ENCODE peak calls at places on chromosome 11, in six cellular contexts. E, G, D, R, M and N are unnamed samples.

GRCh38 chr11:6455070-6455469 is 14.3 kb upstream of the HPX start:
- DNase-seq in G (no peak), E (no peak), M (peak; percentile 27), R (no peak), D (no peak), N (no peak)

GRCh38 chr11:122977455-122978302 is 4.0 kb downstream of the BSX start:
- DNase-seq in R (no peak), E (no peak), D (peak; percentile 31), M (no peak), G (no peak), N (no peak)

GRCh38 chr11:121437018-121437685 is 15.0 kb upstream of the SORL1 start:
- DNase-seq in D (no peak), G (peak; percentile 28), M (no peak), R (no peak), E (no peak), N (no peak)

GRCh38 chr11:111441443-111441842 is 62.4 kb upstream of the POU2AF1 start:
- DNase-seq in G (peak; percentile 86), D (no peak), R (no peak), E (no peak), M (no peak), N (peak; percentile 25)

GRCh38 chr11:128687321-128687720 is 6.6 kb upstream of the FLI1 start:
- DNase-seq in M (no peak), G (no peak), E (peak; percentile 75), R (no peak), D (no peak), N (no peak)

GRCh38 chr11:45929486-45930030 is 7.1 kb downstream of the LARGE2 start:
- DNase-seq in M (no peak), D (no peak), G (no peak), R (peak; percentile 50), E (no peak), N (no peak)

GRCh38 chr11:113907155-113907554 is 2.6 kb downstream of the HTR3B start:
- DNase-seq in E (no peak), M (no peak), G (no peak), D (no peak), R (no peak), N (no peak)

GRCh38 chr11:113241190-113242051 is 73.0 kb upstream of the TTC12 start:
- DNase-seq in M (no peak), R (no peak), D (no peak), E (no peak), G (peak; percentile 36), N (no peak)

GRCh38 chr11:73528877-73529530 is 68.9 kb downstream of the FAM168A start:
- DNase-seq in E (no peak), D (no peak), G (no peak), M (no peak), R (no peak), N (no peak)

GRCh38 chr11:65417221-65417701 is 5.3 kb upstream of the NEAT1 start:
- DNase-seq in D (no peak), E (peak; percentile 66), M (peak; percentile 36), G (peak; percentile 12), R (peak; percentile 77), N (no peak)
- H3K4me1 ChIP-seq in D (peaks cover 49% of the 10 kb centered on the region), E (peaks cover 58% of the 10 kb centered on the region), M (peaks cover 27% of the 10 kb centered on the region), G (peaks cover 39% of the 10 kb centered on the region), R (peaks cover 57% of the 10 kb centered on the region), N (peaks cover 55% of the 10 kb centered on the region)

DNA sequence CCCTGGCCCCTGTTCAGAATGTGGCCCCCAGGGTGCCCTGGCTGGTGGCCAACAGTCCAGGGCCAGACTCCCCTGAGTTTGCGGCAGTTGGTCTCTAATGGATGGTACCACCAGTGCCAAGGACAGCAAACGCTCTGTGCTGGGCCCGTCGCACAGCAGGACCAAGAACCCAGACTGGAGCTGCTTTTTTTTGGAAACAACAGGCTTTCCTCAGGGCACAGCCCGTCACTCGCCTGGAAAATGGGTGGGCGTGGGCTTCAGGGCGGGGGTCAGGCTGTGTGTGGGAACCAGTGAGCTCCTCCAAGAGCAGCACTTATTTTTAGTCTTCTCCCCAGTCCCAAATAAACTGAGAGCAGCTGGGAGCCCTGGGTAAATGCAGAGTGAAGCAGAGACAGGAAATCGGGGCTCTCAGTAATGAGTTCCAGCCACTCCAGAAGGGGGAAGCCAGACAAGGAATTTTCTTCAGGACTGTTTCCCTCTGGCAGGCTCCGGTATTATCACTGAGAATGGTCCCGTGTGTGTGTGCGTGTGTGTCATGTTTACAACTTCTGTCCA is 62.9 kb downstream of the PPFIBP2 start:
- DNase-seq in E (no peak), G (peak; percentile 27), D (peak; percentile 36), R (peak; percentile 85), M (no peak), N (no peak)
- H3K4me1 ChIP-seq in E (peaks cover 92% of the 10 kb centered on the region), G (peaks cover 50% of the 10 kb centered on the region), D (peaks cover 36% of the 10 kb centered on the region), R (peaks cover 79% of the 10 kb centered on the region), M (peaks cover 23% of the 10 kb centered on the region), N (peaks cover 49% of the 10 kb centered on the region)

GRCh38 chr11:47504910-47505309 is 48.0 kb downstream of the CELF1 start:
- DNase-seq in R (no peak), D (no peak), E (no peak), M (no peak), G (no peak), N (no peak)

GRCh38 chr11:47500121-47500520 is 51.2 kb upstream of the RAPSN start:
- DNase-seq in D (no peak), G (no peak), E (no peak), M (no peak), R (no peak), N (no peak)

GRCh38 chr11:47502767-47503166 is 50.2 kb downstream of the CELF1 start:
- DNase-seq in D (no peak), R (no peak), M (no peak), E (no peak), G (no peak), N (no peak)

GRCh38 chr11:47501095-47501494 is 51.8 kb downstream of the CELF1 start:
- DNase-seq in D (no peak), M (no peak), R (no peak), G (no peak), E (no peak), N (no peak)

DNA sequence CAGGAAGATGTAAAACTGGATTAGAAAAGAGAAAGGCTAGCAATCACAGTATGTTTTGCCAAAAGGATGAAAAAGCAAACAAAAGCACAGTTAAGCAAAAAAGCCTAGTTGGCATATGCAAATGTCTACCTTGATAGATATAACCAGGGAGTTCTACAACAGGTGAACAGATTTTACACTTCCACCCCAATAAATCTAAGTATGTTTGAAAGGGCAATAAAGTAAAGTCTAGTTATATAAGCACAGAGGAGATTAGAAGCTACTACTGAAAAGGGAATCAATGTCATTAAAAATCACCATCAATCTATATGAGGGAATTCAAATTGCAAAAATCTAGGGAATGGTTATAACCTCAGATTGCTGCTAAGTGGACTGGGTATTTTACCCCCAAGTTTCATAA is 49.7 kb downstream of the CELF1 start:
- DNase-seq in G (no peak), M (no peak), E (no peak), R (no peak), D (no peak), N (no peak)
- H3K4me1 ChIP-seq in G (peaks cover 8% of the 10 kb centered on the region), M (peaks cover 7% of the 10 kb centered on the region), E (peaks cover 51% of the 10 kb centered on the region), R (peaks cover 80% of the 10 kb centered on the region), D (peaks cover 48% of the 10 kb centered on the region), N (no peaks in the 10 kb centered on the region)

GRCh38 chr11:124717421-124717785 is 22.3 kb upstream of the NRGN start:
- DNase-seq in D (no peak), G (peak; percentile 36), E (no peak), M (no peak), R (no peak), N (peak; percentile 32)

GRCh38 chr11:124719534-124719933 is 20.2 kb upstream of the NRGN start:
- DNase-seq in G (no peak), M (no peak), D (no peak), R (no peak), E (no peak), N (no peak)

GRCh38 chr11:124716596-124716995 is 23.1 kb upstream of the NRGN start:
- DNase-seq in R (no peak), G (peak; percentile 61), M (no peak), E (no peak), D (no peak), N (peak; percentile 45)

GRCh38 chr11:124718801-124719200 is 20.9 kb upstream of the NRGN start:
- DNase-seq in E (no peak), M (no peak), D (no peak), R (no peak), G (no peak), N (no peak)

GRCh38 chr11:124717786-124718634 is 21.7 kb upstream of the NRGN start:
- DNase-seq in D (peak; percentile 27), M (no peak), R (peak; percentile 77), E (peak; percentile 62), G (peak; percentile 52), N (no peak)
- H3K4me1 ChIP-seq in D (peaks cover 13% of the 10 kb centered on the region), M (no peaks in the 10 kb centered on the region), R (peaks cover 24% of the 10 kb centered on the region), E (peaks cover 24% of the 10 kb centered on the region), G (no peaks in the 10 kb centered on the region), N (peaks cover 32% of the 10 kb centered on the region)

GRCh38 chr11:3155691-3156258 is 9.3 kb downstream of the OSBPL5 start:
- DNase-seq in E (peak; percentile 37), R (peak; percentile 66), M (no peak), D (no peak), G (peak; percentile 29), N (no peak)

GRCh38 chr11:3158131-3158591 is 6.9 kb downstream of the OSBPL5 start:
- DNase-seq in M (no peak), D (no peak), G (no peak), R (peak; percentile 65), E (peak; percentile 26), N (no peak)

GRCh38 chr11:3157381-3158130 is 7.6 kb downstream of the OSBPL5 start:
- DNase-seq in G (peak; percentile 17), M (peak; percentile 62), E (peak; percentile 49), R (peak; percentile 67), D (no peak), N (no peak)

GRCh38 chr11:3156282-3156660 is 8.8 kb downstream of the OSBPL5 start:
- DNase-seq in R (peak; percentile 84), M (no peak), G (no peak), E (no peak), D (no peak), N (no peak)

GRCh38 chr11:3156661-3157311 is 8.3 kb downstream of the OSBPL5 start:
- DNase-seq in G (no peak), M (no peak), D (no peak), R (peak; percentile 60), E (peak; percentile 53), N (no peak)
- H3K4me1 ChIP-seq in G (peaks cover 59% of the 10 kb centered on the region), M (peaks cover 19% of the 10 kb centered on the region), D (peaks cover 56% of the 10 kb centered on the region), R (peaks cover 92% of the 10 kb centered on the region), E (peaks cover 61% of the 10 kb centered on the region), N (peaks cover 11% of the 10 kb centered on the region)

DNA sequence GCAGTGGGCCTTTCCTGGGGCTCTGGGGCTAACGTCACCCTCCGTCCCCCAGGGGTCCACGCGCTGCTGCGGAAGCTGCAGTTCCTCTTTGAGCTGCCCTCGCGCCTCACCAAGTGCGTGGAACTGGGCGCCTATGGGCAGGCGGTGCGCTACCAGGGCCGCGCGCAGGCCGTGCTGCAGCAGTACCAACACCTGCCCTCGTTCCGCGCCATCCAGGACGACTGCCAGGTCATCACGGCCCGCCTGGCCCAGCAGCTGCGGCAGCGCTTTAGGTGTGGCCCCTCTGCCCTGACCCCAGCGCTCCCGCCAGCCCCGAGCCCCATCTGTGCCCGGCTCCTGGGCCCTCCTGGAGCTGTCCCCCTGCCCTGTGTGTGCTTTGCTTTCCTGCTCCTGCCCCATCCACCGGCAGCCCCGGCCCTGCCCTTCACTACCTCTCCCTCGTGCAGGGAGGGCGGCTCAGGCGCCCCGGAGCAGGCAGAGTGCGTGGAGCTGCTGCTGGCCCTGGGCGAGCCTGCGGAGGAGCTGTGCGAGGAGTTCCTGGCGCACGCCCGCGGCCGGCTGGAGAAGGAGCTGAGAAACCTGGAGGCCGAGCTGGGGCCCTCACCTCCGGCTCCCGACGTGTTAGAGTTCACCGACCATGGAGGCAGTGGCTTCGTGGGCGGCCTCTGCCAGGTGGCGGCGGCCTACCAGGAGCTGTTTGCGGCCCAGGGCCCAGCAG is 3.8 kb upstream of the TM7SF2 start:
- DNase-seq in D (no peak), E (no peak), R (no peak), M (no peak), G (no peak), N (no peak)
- H3K4me1 ChIP-seq in D (peaks cover 7% of the 10 kb centered on the region), E (peaks cover 39% of the 10 kb centered on the region), R (peaks cover 28% of the 10 kb centered on the region), M (peaks cover 11% of the 10 kb centered on the region), G (peaks cover 11% of the 10 kb centered on the region), N (peaks cover 15% of the 10 kb centered on the region)

GRCh38 chr11:94800394-94800793 is 32.2 kb downstream of the AMOTL1 start:
- DNase-seq in D (no peak), G (peak; percentile 24), M (peak; percentile 86), E (no peak), R (peak; percentile 79), N (no peak)
- H3K4me1 ChIP-seq in D (no peaks in the 10 kb centered on the region), G (peaks cover 8% of the 10 kb centered on the region), M (peaks cover 14% of the 10 kb centered on the region), E (peaks cover 28% of the 10 kb centered on the region), R (peaks cover 72% of the 10 kb centered on the region), N (peaks cover 4% of the 10 kb centered on the region)